ENCODE peak calls at places on chromosomes 12 and 14, in five cellular contexts. H is hepatocyte, M is neuronal stem cell, J is fibroblast of mammary gland, L is epithelial cell of proximal tubule. S is an unnamed sample.

GRCh38 chr12:44357476-44357875 is 518.6 kb downstream of the NELL2 start:
- DNase-seq in H (no peak), M (no peak), J (no peak), L (peak; percentile 75), S (peak; percentile 19)

GRCh38 chr12:102948941-102949352 is 8.5 kb upstream of the ASCL1 start:
- DNase-seq in H (peak; percentile 64), M (no peak), J (peak; percentile 40), L (no peak), S (no peak)

GRCh38 chr12:2641209-2641608 is 153.6 kb upstream of the FKBP4 start:
- DNase-seq in H (peak; percentile 23), M (no peak), J (peak; percentile 51), L (no peak), S (no peak)

GRCh38 chr14:105860615-105861580 is 334.5 kb downstream of the TMEM121 start:
- DNase-seq in H (no peak), M (no peak), J (no peak), L (no peak), S (no peak)

GRCh38 chr12:131604859-131605258 is 106.0 kb upstream of the SFSWAP start:
- DNase-seq in H (no peak), M (no peak), J (no peak), L (no peak), S (no peak)

GRCh38 chr12:42426733-42427132 is 100.8 kb downstream of the PPHLN1 start:
- DNase-seq in H (no peak), M (no peak), J (peak; percentile 70), L (peak; percentile 33), S (peak; percentile 67)

GRCh38 chr12:92921877-92922276 is 7.2 kb downstream of the EEA1 start:
- DNase-seq in H (no peak), M (no peak), J (no peak), L (no peak), S (no peak)

GRCh38 chr12:91272456-91273063 is 89.9 kb upstream of the DCN start:
- DNase-seq in H (no peak), M (peak; percentile 21), J (peak; percentile 63), L (no peak), S (no peak)

GRCh38 chr12:21065845-21066244 is 65.1 kb upstream of the SLCO1B1 start:
- DNase-seq in H (peak; percentile 11), M (no peak), J (no peak), L (no peak), S (no peak)

GRCh38 chr14:21087294-21088091 is 11.0 kb downstream of the ZNF219 start:
- DNase-seq in H (peak; percentile 62), M (peak; percentile 74), J (peak; percentile 95), L (no peak), S (no peak)

GRCh38 chr12:126936181-126936851 is 1330.7 kb upstream of the TMEM132C start:
- DNase-seq in H (no peak), M (no peak), J (no peak), L (no peak), S (no peak)

GRCh38 chr12:95181103-95181502 is 36.2 kb downstream of the FGD6 start:
- DNase-seq in H (no peak), M (no peak), J (no peak), L (no peak), S (no peak)

GRCh38 chr12:93984005-93984404 is 164.4 kb upstream of the PLXNC1 start:
- DNase-seq in H (no peak), M (no peak), J (no peak), L (no peak), S (no peak)

GRCh38 chr14:105146181-105146975 is 22.2 kb downstream of the JAG2 start:
- DNase-seq in H (no peak), M (no peak), J (no peak), L (no peak), S (no peak)

GRCh38 chr12:74171478-74171909 is 366.1 kb upstream of the ATXN7L3B start:
- DNase-seq in H (no peak), M (no peak), J (no peak), L (no peak), S (no peak)

GRCh38 chr12:54593135-54593534 is 4.7 kb upstream of the PPP1R1A start:
- DNase-seq in H (peak; percentile 30), M (no peak), J (peak; percentile 35), L (no peak), S (peak; percentile 44)

GRCh38 chr12:95882080-95882479 is 23.3 kb downstream of the SNRPF start:
- DNase-seq in H (no peak), M (no peak), J (peak; percentile 68), L (no peak), S (no peak)

GRCh38 chr12:125015680-125016310 is 22.4 kb downstream of the BRI3BP start:
- DNase-seq in H (no peak), M (no peak), J (no peak), L (no peak), S (no peak)

GRCh38 chr12:22215467-22216253 is 118.8 kb downstream of the ST8SIA1 start:
- DNase-seq in H (no peak), M (no peak), J (peak; percentile 67), L (no peak), S (no peak)

GRCh38 chr14:65251213-65251612 is 148.9 kb upstream of the MAX start:
- DNase-seq in H (no peak), M (no peak), J (peak; percentile 100), L (no peak), S (no peak)

GRCh38 chr12:50569321-50569720 is 64.5 kb downstream of the DIP2B start:
- DNase-seq in H (no peak), M (no peak), J (no peak), L (no peak), S (no peak)

GRCh38 chr14:65100905-65101541 is 1.3 kb downstream of the MAX start:
- DNase-seq in H (no peak), M (no peak), J (peak; percentile 19), L (no peak), S (no peak)

GRCh38 chr14:92539875-92540274 is 26.3 kb downstream of the RIN3 start:
- DNase-seq in H (no peak), M (no peak), J (peak; percentile 76), L (no peak), S (no peak)

GRCh38 chr14:33611405-33612183 is 339.3 kb downstream of the EGLN3 start:
- DNase-seq in H (no peak), M (no peak), J (peak; percentile 35), L (no peak), S (no peak)

DNA sequence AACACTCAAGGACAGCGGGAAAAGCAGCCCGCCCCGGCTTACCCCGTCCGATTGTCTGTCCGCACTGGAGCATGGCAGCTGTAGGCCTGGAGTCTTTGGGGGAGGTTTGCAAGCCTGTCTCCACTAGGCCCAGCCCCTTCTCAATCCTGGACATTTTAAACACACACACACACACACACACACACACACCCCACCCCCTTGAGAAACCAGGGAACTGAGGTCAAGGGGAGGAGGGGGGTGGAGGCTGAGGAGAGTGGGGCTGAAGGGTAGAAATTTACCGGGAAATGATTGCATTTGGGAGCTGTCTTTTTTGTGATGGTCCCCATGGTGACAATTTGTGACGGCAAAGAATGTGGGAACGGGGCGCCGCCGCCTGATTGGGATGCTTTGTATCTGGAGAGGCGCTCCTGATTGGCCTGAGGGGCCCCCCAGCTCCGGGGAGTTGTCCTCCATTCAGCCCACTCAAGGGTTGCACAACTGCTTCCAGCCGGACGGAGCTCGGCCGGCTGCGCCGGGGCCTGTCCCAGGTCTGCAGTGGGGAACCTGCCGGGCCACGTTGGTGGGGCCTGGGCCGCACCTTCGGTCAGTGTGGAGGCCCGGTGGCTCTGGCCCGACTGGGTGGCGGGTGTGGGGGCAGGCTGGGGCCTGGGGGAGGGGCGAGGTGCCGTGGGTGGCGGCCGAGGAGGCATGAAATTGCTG is at the start of gene FAM181A:
- DNase-seq in H (no peak), M (peak; percentile 44), J (no peak), L (no peak), S (no peak)
- H3K4me3 ChIP-seq in H (no peak within 1 kb of the TSS), M (peak within 1 kb of the TSS; percentile 77), J (no peak within 1 kb of the TSS), L (no peak within 1 kb of the TSS), S (no peak within 1 kb of the TSS)

DNA sequence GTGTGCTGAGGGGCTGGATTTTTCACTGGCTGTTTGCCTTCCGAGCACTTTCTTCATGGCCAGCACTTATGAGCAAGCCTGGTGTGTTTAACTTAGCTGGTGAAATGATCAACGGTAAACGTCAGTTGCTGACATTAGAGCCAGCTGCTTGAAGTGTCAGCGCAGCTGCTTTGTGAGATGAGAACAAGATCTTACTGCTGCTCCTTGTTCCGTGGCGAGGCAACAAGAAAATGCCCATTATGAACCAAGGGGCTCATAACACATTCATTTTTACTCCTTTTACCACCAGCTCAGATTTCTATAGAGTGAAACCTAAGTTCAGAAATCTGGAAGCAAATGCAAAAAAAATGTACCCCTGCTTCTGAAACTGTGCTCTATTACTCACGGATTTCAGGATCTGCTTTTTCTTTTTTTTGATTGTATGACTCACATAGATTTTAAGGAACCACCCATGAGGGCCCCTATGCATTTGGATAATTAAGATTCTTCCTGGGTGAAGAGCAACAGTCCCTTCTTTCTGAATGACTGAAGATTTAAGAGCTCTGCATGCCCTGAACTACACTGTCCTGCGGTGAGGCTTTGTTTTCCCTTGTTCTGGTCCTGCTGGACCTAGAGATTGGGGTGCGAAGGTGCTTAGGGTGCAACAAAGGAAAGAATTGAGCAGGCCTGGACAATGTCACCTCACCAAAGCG is 74.3 kb upstream of the CPM start:
- DNase-seq in H (peak; percentile 68), M (peak; percentile 27), J (peak; percentile 94), L (no peak), S (peak; percentile 48)
- H3K4me3 ChIP-seq in H (no peak overlapping the region), M (no peak overlapping the region), J (peak overlapping the region; percentile 39), L (no peak overlapping the region), S (no peak overlapping the region)

GRCh38 chr14:73759183-73759713 is 45.1 kb upstream of the PNMA1 start:
- DNase-seq in H (peak; percentile 85), M (no peak), J (peak; percentile 45), L (no peak), S (no peak)

GRCh38 chr14:73757876-73758391 is 43.8 kb upstream of the PNMA1 start:
- DNase-seq in H (no peak), M (no peak), J (no peak), L (no peak), S (no peak)

GRCh38 chr14:73755434-73756014 is 41.3 kb upstream of the PNMA1 start:
- DNase-seq in H (no peak), M (no peak), J (no peak), L (no peak), S (no peak)

GRCh38 chr14:73758392-73759182 is 44.4 kb upstream of the PNMA1 start:
- DNase-seq in H (peak; percentile 89), M (no peak), J (peak; percentile 58), L (no peak), S (no peak)

DNA sequence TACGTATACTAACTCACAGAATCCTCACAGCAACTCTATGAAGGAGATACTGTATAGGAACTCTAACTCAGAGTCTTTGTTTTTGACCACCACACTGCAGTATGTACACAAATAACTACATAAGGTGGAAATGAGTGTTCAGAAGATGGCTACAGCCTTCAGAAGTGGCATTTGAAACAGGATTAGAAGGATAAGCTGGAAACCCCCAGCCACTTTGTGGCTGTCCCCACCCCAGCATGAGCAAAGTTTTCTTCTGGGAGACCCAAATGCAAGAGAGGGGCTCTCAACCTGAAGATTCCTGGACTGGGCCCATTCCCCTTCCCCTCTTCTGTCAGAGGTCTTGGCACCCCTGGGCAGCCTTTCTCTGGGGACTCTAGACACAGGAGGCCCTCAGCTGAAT is 43.2 kb upstream of the PNMA1 start:
- DNase-seq in H (no peak), M (no peak), J (no peak), L (no peak), S (no peak)
- H3K4me3 ChIP-seq in H (no peak overlapping the region), M (no peak overlapping the region), J (no peak overlapping the region), L (peak overlapping the region; percentile 82), S (no peak overlapping the region)

DNA sequence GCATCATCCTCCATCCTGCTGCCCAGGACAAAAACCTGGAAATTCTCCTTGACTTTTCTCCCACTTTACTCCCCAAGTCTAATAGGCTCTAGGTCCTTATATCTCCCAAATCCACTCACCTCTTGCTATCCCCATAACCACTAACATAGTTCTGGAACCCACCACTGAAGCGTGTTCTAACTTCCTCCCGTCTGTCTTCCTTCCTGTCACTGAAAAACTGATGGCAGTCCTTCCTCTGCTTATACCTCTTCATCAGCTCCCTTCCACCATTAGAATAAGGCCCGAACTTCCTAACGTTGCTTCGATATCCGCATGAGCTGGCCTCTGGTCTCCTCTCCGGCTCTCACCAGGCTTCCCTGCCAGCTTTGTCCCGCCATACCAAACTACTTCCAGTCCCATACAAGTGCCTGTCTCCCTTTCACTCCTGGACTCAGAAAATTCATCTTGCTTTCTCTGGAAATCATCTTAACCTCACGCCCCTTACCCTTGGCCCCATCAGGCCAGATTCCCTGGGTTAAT is 63.0 kb upstream of the BCL2L14 start:
- DNase-seq in H (no peak), M (no peak), J (no peak), L (no peak), S (no peak)
- H3K4me3 ChIP-seq in H (no peak overlapping the region), M (no peak overlapping the region), J (no peak overlapping the region), L (no peak overlapping the region), S (no peak overlapping the region)